ENCODE peak calls at places on chromosome 1, in six cellular contexts. J, M, A, C, I and P are unnamed samples.

GRCh38 chr1:230327892-230328284 is 98.2 kb downstream of the PGBD5 start:
- DNase-seq in C (no peak), I (no peak), M (no peak), J (no peak), A (no peak), P (no peak)

GRCh38 chr1:21050031-21050430 is 126.7 kb downstream of the EIF4G3 start:
- DNase-seq in J (no peak), A (no peak), I (no peak), M (no peak), C (no peak), P (no peak)

GRCh38 chr1:244791061-244791460 is 44.4 kb upstream of the COX20 start:
- DNase-seq in J (no peak), M (no peak), I (no peak), A (no peak), C (no peak), P (no peak)

GRCh38 chr1:154784416-154784815 is 85.7 kb downstream of the KCNN3 start:
- DNase-seq in J (no peak), C (no peak), M (no peak), I (no peak), A (no peak), P (no peak)

GRCh38 chr1:41735587-41736290 is 183.0 kb downstream of the HIVEP3 start:
- DNase-seq in I (peak), M (no peak), J (peak), A (no peak), C (peak), P (no peak)

GRCh38 chr1:204435246-204435885 is 23.7 kb upstream of the PPP1R15B start:
- DNase-seq in M (no peak), I (no peak), J (no peak), A (no peak), C (no peak), P (peak)

GRCh38 chr1:179151908-179152682 is 70.2 kb downstream of the TOR3A start:
- DNase-seq in C (no peak), A (no peak), M (no peak), J (no peak), I (no peak), P (no peak)

GRCh38 chr1:3037281-3038040 is 16.2 kb downstream of the ACTRT2 start:
- DNase-seq in A (no peak), M (no peak), C (no peak), J (no peak), I (no peak), P (no peak)

GRCh38 chr1:209675567-209676154 is 449 bp downstream of the G0S2 start:
- DNase-seq in J (peak), A (no peak), C (peak), M (no peak), I (peak), P (no peak)

GRCh38 chr1:215076312-215076711 is 6.2 kb upstream of the KCNK2 start:
- DNase-seq in J (peak), A (peak), M (no peak), C (no peak), I (peak), P (no peak)